ENCODE peak calls at places on chromosomes 3 and 15, in seven cellular contexts. H is right lobe of liver, P is stomach, C is body of pancreas, K is heart left ventricle, X is tibial nerve, N is upper lobe of left lung. D is an unnamed sample. For H3K27me3, the result is how much of the 10 kb centered on the place peaks cover.

GRCh38 chr15:91468861-91469260 is 368.8 kb downstream of the SV2B start:
- DNase-seq in H (no peak), P (no peak), C (no peak), K (no peak), X (no peak), N (no peak), D (no peak)

GRCh38 chr15:83545803-83546534 is 98.8 kb downstream of the SH3GL3 start:
- DNase-seq in H (no peak), P (no peak), C (no peak), K (no peak), X (no peak), N (no peak), D (no peak)

GRCh38 chr3:123140591-123140990 is 61.2 kb upstream of the SEC22A start:
- DNase-seq in H (no peak), P (no peak), C (no peak), K (no peak), X (no peak), N (no peak), D (no peak)

GRCh38 chr15:91258436-91258779 is 158.4 kb downstream of the SV2B start:
- DNase-seq in H (no peak), P (no peak), C (no peak), K (no peak), X (no peak), N (no peak), D (no peak)

GRCh38 chr3:127443581-127444375 is 146.8 kb downstream of the TPRA1 start:
- DNase-seq in H (peak), P (peak), C (no peak), K (no peak), X (no peak), N (peak), D (no peak)

GRCh38 chr15:55526559-55527036 is 18.6 kb upstream of the DNAAF4 start:
- DNase-seq in H (no peak), P (no peak), C (peak), K (no peak), X (no peak), N (no peak), D (peak)

GRCh38 chr3:66386925-66387650 is 113.7 kb downstream of the LRIG1 start:
- DNase-seq in H (no peak), P (no peak), C (no peak), K (no peak), X (no peak), N (no peak), D (no peak)

GRCh38 chr3:94303897-94304296 is 241.0 kb downstream of the NSUN3 start:
- DNase-seq in H (no peak), P (no peak), C (no peak), K (no peak), X (no peak), N (no peak), D (peak)

GRCh38 chr15:100686021-100686724 is 83.8 kb downstream of the ASB7 start:
- DNase-seq in H (no peak), P (no peak), C (peak), K (peak), X (no peak), N (no peak), D (no peak)

GRCh38 chr3:197737749-197738462 is 1.2 kb upstream of the RUBCN start:
- DNase-seq in H (no peak), P (no peak), C (no peak), K (no peak), X (no peak), N (no peak), D (no peak)

GRCh38 chr3:197737319-197737649 is 580 bp upstream of the RUBCN start:
- DNase-seq in H (no peak), P (no peak), C (no peak), K (no peak), X (no peak), N (no peak), D (no peak)

GRCh38 chr3:197734667-197735318 is 1.9 kb downstream of the RUBCN start:
- DNase-seq in H (no peak), P (no peak), C (no peak), K (no peak), X (no peak), N (no peak), D (no peak)

GRCh38 chr3:197736010-197736490 is 654 bp downstream of the RUBCN start:
- DNase-seq in H (no peak), P (peak), C (peak), K (peak), X (no peak), N (no peak), D (peak)

GRCh38 chr3:197736491-197737318 is at the start of gene RUBCN:
- DNase-seq in H (peak), P (peak), C (peak), K (peak), X (peak), N (peak), D (peak)
- TF ChIP-seq POLR2A in H (peak), P (no peak), C (peak), K (peak), X (peak), N (no peak), D (no peak)

DNA sequence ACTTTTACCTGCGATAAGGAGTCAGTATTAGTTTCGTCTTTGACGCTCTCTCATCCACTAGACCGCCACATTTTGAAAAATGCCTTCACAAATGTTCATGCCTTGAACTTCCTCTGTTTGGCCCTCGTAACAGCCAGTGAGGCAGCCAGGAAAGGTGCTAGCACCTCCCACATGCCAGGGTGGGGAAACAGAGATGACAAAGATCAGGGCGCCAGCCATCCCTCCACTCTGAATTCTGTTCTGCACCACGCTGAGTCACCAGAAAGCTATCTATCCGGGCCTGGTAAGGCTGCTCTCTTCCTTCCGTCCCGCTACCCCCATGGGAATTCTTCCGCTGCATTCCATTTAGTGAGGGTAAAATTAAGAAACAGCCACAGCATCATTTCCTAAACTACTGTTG is 31.3 kb upstream of the BCL2L10 start:
- DNase-seq in H (no peak), P (no peak), C (no peak), K (no peak), X (no peak), N (no peak), D (no peak)
- H3K27ac ChIP-seq in H (no peak), P (no peak), C (no peak), K (no peak), X (no peak), N (no peak), D (no peak)

DNA sequence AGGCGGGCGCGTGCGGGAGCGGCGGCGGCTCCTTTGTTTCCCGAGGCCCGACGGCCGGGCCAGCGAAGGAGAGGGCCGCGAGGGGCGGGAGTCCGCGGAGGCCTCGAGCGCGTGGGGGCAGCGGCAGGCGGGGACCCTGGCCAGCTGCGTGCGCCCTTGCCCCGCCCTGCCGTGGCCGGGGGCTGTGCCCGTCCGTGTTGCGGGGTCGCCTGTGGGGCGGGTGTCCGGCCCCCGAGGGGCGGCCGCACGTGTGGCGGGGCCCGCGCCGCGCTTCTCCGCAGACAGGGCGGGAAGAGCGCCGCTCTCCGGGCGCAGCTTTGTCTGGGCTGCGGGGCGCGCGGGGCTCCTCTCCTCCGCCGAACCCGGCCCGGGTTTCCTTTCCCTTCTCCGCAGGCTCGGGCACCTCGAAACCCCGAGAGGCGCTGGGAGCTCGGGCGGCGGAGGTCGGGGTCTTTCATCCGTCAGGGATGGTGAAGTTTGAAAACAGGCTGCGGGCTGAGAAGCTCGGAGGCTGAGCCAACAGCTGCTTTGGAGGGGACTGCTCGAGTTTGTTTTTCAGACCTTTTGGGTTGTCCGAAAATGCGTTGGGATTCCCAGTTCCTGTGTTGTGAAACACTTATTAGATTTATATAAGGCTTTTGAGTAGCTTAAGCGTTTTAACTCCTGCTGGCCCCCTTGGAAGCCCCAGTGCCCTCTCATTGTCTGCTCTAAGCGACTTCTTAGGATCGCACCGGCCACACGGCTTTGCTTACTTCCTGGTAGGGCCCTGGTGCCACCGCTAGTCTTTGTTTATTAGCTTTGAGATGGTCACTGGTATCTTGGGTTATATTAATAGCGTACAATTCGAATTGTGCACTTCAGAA is 817 bp downstream of the USP3 start:
- DNase-seq in H (peak), P (peak), C (peak), K (peak), X (no peak), N (peak), D (peak)
- H3K27me3 ChIP-seq in H (under half), P (under half), C (under half), K (under half), X (under half), N (under half), D (under half)

GRCh38 chr15:72375846-72376581 is at the start of gene HEXA:
- DNase-seq in H (peak), P (peak), C (peak), K (peak), X (peak), N (peak), D (peak)
- TF ChIP-seq POLR2A in H (peak), P (no peak), C (peak), K (peak), X (peak), N (peak), D (peak)

DNA sequence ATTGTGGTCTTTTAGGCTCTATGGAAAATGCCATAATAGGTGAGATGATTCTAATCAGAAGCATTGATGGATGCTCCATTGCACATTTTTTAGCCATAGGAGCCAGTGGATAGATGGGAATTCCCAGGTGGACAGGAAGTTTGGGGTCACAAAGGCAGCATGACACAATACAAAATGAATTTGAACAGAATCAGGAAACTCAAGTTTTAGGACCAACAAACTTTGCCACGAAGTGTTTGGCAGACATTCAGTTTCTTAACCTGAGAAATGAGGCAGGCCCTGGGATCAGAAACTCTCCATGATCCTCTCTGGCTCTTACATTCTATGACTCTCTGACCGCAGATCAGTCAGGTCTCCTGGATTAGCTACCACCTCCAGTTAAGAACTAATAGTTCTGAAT is 275.4 kb downstream of the TIGIT start:
- DNase-seq in H (no peak), P (no peak), C (no peak), K (no peak), X (no peak), N (no peak), D (no peak)
- H3K27ac ChIP-seq in H (no peak), P (no peak), C (no peak), K (no peak), X (no peak), N (no peak), D (no peak)